ENCODE peak calls at places on chromosomes 6 and 20, in ten cellular contexts. Q is B cell, R is Peyer's patch, D is WTC11, J is sigmoid colon, I is gastrocnemius medialis, E is bronchial epithelial cell, N is H1, S is choroid plexus epithelial cell, O is fibroblast of pulmonary artery. M is an unnamed sample.

GRCh38 chr6:155014715-155015300 is 19.7 kb downstream of the TIAM2 start:
- DNase-seq in O (peak), I (no peak), E (peak), Q (no peak), R (no peak), S (peak), J (no peak), D (no peak), N (no peak), M (no peak)

GRCh38 chr6:70423189-70424133 is 10.2 kb downstream of the FAM135A start:
- DNase-seq in S (no peak), N (no peak), Q (no peak), E (no peak), J (no peak), I (no peak), O (peak), R (no peak), D (no peak), M (no peak)

GRCh38 chr6:70135783-70136182 is 167.1 kb downstream of the COL9A1 start:
- DNase-seq in I (no peak), R (no peak), Q (no peak), N (no peak), D (no peak), J (no peak), O (no peak), S (no peak), E (no peak), M (no peak)

GRCh38 chr6:133632206-133632605 is 256.7 kb upstream of the TCF21 start:
- DNase-seq in I (no peak), E (peak), N (no peak), D (no peak), S (peak), O (peak), Q (no peak), J (no peak), R (no peak), M (peak)

GRCh38 chr6:145206247-145206907 is 528.9 kb downstream of the EPM2A start:
- DNase-seq in J (no peak), Q (no peak), D (no peak), E (no peak), R (no peak), S (peak), N (no peak), O (peak), I (no peak), M (no peak)

GRCh38 chr6:106390088-106390487 is 29.6 kb downstream of the CRYBG1 start:
- DNase-seq in J (no peak), N (no peak), I (no peak), Q (no peak), D (no peak), E (no peak), O (no peak), S (no peak), R (no peak), M (no peak)

GRCh38 chr20:61057313-61058171 is 194.5 kb upstream of the CDH4 start:
- DNase-seq in S (no peak), R (no peak), J (peak), D (no peak), I (no peak), E (no peak), O (no peak), Q (no peak), N (no peak), M (no peak)

GRCh38 chr6:21505574-21505990 is 88.0 kb upstream of the SOX4 start:
- DNase-seq in R (no peak), I (no peak), S (no peak), J (no peak), O (no peak), N (no peak), Q (no peak), E (peak), D (no peak), M (no peak)

GRCh38 chr6:111119550-111120329 is 32.4 kb downstream of the SLC16A10 start:
- DNase-seq in R (no peak), S (peak), O (peak), I (no peak), E (no peak), J (no peak), Q (no peak), N (no peak), D (no peak), M (no peak)

GRCh38 chr20:62405108-62405980 is 1.7 kb downstream of the CABLES2 start:
- DNase-seq in R (no peak), J (peak), N (no peak), I (no peak), E (peak), O (peak), S (peak), Q (no peak), D (peak), M (peak)

GRCh38 chr6:26472549-26473245 is 14.9 kb downstream of the BTN2A1 start:
- DNase-seq in R (no peak), O (no peak), N (no peak), I (no peak), J (no peak), D (no peak), Q (peak), E (no peak), S (no peak), M (no peak)

GRCh38 chr20:18663932-18664331 is 76.1 kb downstream of the DTD1 start:
- DNase-seq in R (no peak), N (no peak), D (no peak), Q (no peak), S (peak), J (no peak), I (no peak), O (peak), E (peak), M (no peak)

GRCh38 chr6:157380458-157380778 is 572 bp upstream of the ZDHHC14 start:
- DNase-seq in J (no peak), E (no peak), N (no peak), O (no peak), R (no peak), Q (no peak), S (no peak), D (peak), I (no peak), M (no peak)

GRCh38 chr6:35496036-35496850 is 636 bp downstream of the TEAD3 start:
- DNase-seq in I (no peak), Q (peak), S (no peak), J (peak), E (no peak), O (no peak), D (peak), R (no peak), N (no peak), M (no peak)

GRCh38 chr6:128822271-128822670 is 60.7 kb upstream of the LAMA2 start:
- DNase-seq in I (no peak), S (peak), Q (no peak), D (no peak), N (no peak), O (peak), R (no peak), E (peak), J (no peak), M (no peak)

GRCh38 chr6:143536461-143536865 is 24.9 kb upstream of the FUCA2 start:
- DNase-seq in N (peak), Q (peak), I (no peak), D (peak), J (no peak), R (peak), O (peak), E (no peak), S (peak), M (peak)

GRCh38 chr6:24883618-24884017 is 52.1 kb downstream of the RIPOR2 start:
- DNase-seq in D (no peak), S (peak), R (no peak), Q (no peak), N (no peak), E (no peak), O (peak), J (no peak), I (no peak), M (no peak)

GRCh38 chr6:42428326-42429041 is 23.2 kb downstream of the TRERF1 start:
- DNase-seq in O (no peak), E (no peak), D (no peak), S (no peak), N (peak), Q (peak), J (no peak), R (no peak), I (no peak), M (no peak)

GRCh38 chr6:144585217-144585814 is 300.2 kb downstream of the UTRN start:
- DNase-seq in Q (peak), N (no peak), R (no peak), J (no peak), S (peak), I (no peak), E (peak), D (no peak), O (peak), M (peak)

GRCh38 chr6:1792989-1793388 is 183.3 kb downstream of the FOXC1 start:
- DNase-seq in E (peak), R (no peak), S (peak), N (no peak), O (no peak), Q (peak), I (no peak), D (peak), J (no peak), M (peak)

GRCh38 chr6:143694560-143694959 is 16.8 kb downstream of the PHACTR2 start:
- DNase-seq in E (peak), O (no peak), D (no peak), Q (no peak), N (no peak), I (no peak), J (no peak), S (no peak), R (no peak), M (peak)

GRCh38 chr6:6788394-6789020 is 200.0 kb downstream of the LY86 start:
- DNase-seq in I (peak), N (peak), O (peak), J (no peak), D (peak), Q (peak), S (peak), R (no peak), E (peak), M (peak)

GRCh38 chr6:41073968-41074691 is 1.4 kb downstream of the NFYA start:
- DNase-seq in I (no peak), O (peak), J (no peak), R (no peak), D (no peak), Q (peak), E (peak), N (no peak), S (peak), M (peak)

GRCh38 chr6:71197770-71198169 is 90.8 kb upstream of the OGFRL1 start:
- DNase-seq in N (no peak), E (peak), I (no peak), Q (no peak), O (peak), R (no peak), J (no peak), D (no peak), S (peak), M (peak)

GRCh38 chr6:44263357-44264100 is 1.8 kb downstream of the NFKBIE start:
- DNase-seq in R (peak), E (no peak), O (peak), S (peak), N (no peak), Q (peak), D (no peak), I (no peak), J (no peak), M (no peak)

GRCh38 chr20:10609726-10610125 is 64.1 kb downstream of the JAG1 start:
- DNase-seq in I (no peak), E (no peak), Q (no peak), J (no peak), N (no peak), D (no peak), O (peak), S (peak), R (no peak), M (no peak)

GRCh38 chr20:17560344-17561074 is 9.4 kb upstream of the DSTN start:
- DNase-seq in S (no peak), O (no peak), I (no peak), R (no peak), E (peak), D (no peak), N (peak), Q (no peak), J (no peak), M (no peak)

GRCh38 chr20:49464556-49464955 is 17.9 kb downstream of the KCNB1 start:
- DNase-seq in Q (no peak), R (no peak), D (no peak), E (no peak), J (no peak), O (no peak), N (no peak), S (no peak), I (no peak), M (no peak)

DNA sequence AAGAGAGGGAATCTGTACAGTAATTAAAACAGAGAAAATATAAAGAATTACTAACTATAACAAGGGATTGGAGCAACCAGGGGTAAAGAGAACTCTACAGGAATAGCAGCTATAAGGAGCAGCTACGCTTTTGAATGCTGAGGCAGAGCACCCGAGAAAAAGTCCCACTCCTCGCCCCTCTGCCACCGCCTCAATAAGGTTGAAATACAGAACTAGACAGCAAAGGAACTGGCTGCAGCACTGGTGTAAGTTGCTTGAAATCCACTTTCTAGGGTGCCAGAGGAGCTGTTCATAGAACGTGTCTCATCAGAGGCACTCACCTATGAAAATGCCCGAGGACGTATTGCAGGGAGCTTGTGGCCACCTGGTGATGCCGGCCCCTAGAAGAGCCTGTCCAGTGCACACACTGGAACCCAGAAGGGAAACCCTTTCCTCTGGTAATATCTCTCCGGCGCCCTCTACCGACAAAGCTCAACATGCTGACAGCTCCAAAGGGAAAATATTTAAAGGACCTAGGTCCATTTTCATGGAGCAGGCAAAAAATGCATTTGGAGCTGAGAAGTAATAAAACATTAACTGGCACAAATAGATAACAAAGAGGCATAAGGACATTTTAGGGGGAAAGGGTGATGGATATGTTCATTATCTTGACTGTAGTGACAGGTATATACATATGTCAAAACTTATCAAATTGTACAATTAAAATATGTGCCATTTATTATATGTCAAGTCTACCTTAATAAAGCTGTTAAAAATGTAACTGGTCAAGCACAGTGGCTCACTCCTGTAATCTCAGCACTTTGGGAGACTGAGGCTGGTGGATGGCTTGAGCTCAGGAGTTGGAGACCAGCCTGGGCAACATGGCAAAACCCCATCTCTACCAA is 137.4 kb upstream of the HDAC2 start:
- DNase-seq in I (no peak), D (peak), J (peak), R (peak), Q (no peak), S (peak), O (peak), E (peak), N (peak), M (peak)
- TF ChIP-seq CTCF in I (no peak), D (peak), J (no peak), R (peak), Q (no peak), S (peak), O (peak), E (peak), N (peak), M (peak)

GRCh38 chr20:33654680-33655161 is 7.4 kb upstream of the C20orf144 start:
- DNase-seq in I (no peak), J (peak), N (no peak), Q (no peak), O (no peak), D (no peak), E (no peak), R (no peak), S (no peak), M (no peak)
- TF ChIP-seq CTCF in I (no peak), J (no peak), N (no peak), Q (no peak), O (no peak), D (no peak), E (no peak), R (no peak), S (no peak), M (no peak)

DNA sequence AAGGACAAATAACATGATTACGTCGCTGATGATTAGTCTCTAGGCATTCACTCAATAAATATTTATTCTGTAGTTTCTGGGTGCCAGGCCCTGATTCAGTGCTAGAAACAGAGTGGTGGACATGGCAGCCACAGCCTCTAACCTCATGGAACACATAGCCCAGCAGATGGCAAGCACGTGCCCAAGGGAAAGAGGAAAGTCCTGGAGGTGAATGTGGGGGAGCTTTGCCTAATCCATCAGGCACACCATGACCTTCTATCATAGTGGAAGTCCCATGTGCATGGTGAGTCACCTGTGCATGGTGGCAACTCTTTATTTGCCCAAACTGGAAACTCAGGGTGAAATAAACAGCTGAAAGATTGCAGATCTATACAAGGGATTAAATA is 143.0 kb upstream of the TNFAIP3 start:
- DNase-seq in N (no peak), Q (no peak), J (no peak), D (no peak), R (no peak), E (no peak), I (no peak), S (no peak), O (no peak), M (no peak)
- TF ChIP-seq CTCF in N (no peak), Q (no peak), J (no peak), D (no peak), R (no peak), E (no peak), I (no peak), S (no peak), O (no peak), M (no peak)

GRCh38 chr6:124798942-124799496 is 163.2 kb upstream of the RNF217 start:
- DNase-seq in I (no peak), J (no peak), E (no peak), Q (no peak), N (no peak), O (peak), D (no peak), R (no peak), S (peak), M (peak)
- TF ChIP-seq CTCF in I (no peak), J (no peak), E (no peak), Q (no peak), N (no peak), O (peak), D (no peak), R (no peak), S (peak), M (peak)